ENCODE peak calls at places on chromosomes 12 and 14, in four cellular contexts. Y, A, I and X are unnamed samples.

GRCh38 chr14:94768521-94769412 is 1.1 kb downstream of the GSC start:
- DNase-seq in I (no peak), Y (no peak), A (no peak), X (peak)

GRCh38 chr14:102659797-102660196 is 67.3 kb downstream of the RCOR1 start:
- DNase-seq in I (no peak), Y (no peak), A (no peak), X (no peak)

GRCh38 chr12:112299704-112300103 is 82.5 kb downstream of the HECTD4 start:
- DNase-seq in A (no peak), Y (no peak), I (no peak), X (no peak)

GRCh38 chr12:91980345-91980744 is 165.3 kb downstream of the BTG1 start:
- DNase-seq in I (no peak), Y (no peak), A (no peak), X (no peak)

GRCh38 chr14:24710403-24711063 is 76.5 kb upstream of the GZMB start:
- DNase-seq in Y (peak), I (peak), A (peak), X (peak)

GRCh38 chr12:7060353-7060954 is at the start of gene C1S:
- DNase-seq in I (no peak), A (no peak), Y (peak), X (no peak)

GRCh38 chr14:103356151-103356766 is 22.2 kb downstream of the EIF5 start:
- DNase-seq in I (no peak), A (no peak), Y (no peak), X (no peak)

GRCh38 chr12:4572670-4573069 is 10.7 kb downstream of the DYRK4 start:
- DNase-seq in I (no peak), A (no peak), Y (no peak), X (no peak)

GRCh38 chr14:82067221-82067620 is 533.6 kb upstream of the SEL1L start:
- DNase-seq in I (no peak), Y (peak), A (no peak), X (no peak)

GRCh38 chr12:4281173-4281654 is 7.7 kb downstream of the CCND2 start:
- DNase-seq in Y (no peak), A (no peak), I (no peak), X (no peak)

GRCh38 chr12:12976366-12976765 is 23.7 kb downstream of the HEBP1 start:
- DNase-seq in I (no peak), Y (no peak), A (no peak), X (no peak)

GRCh38 chr12:122437656-122438121 is 15.2 kb upstream of the CLIP1 start:
- DNase-seq in A (no peak), Y (peak), I (no peak), X (no peak)

GRCh38 chr12:6323340-6323994 is 13.0 kb downstream of the PLEKHG6 start:
- DNase-seq in I (no peak), Y (no peak), A (no peak), X (peak)

GRCh38 chr12:7907009-7907408 is 29.0 kb downstream of the SLC2A3 start:
- DNase-seq in I (no peak), Y (no peak), A (no peak), X (peak)

GRCh38 chr12:25670076-25671055 is 117.3 kb upstream of the LMNTD1 start:
- DNase-seq in A (no peak), I (no peak), Y (no peak), X (no peak)

GRCh38 chr14:91350813-91351507 is 66.7 kb downstream of the CCDC88C start:
- DNase-seq in A (peak), Y (peak), I (no peak), X (peak)

GRCh38 chr14:81323621-81324400 is 76.3 kb downstream of the STON2 start:
- DNase-seq in Y (no peak), A (no peak), I (no peak), X (no peak)

GRCh38 chr14:65156568-65157366 is 54.5 kb upstream of the MAX start:
- DNase-seq in Y (no peak), I (no peak), A (no peak), X (no peak)

GRCh38 chr14:104104006-104104901 is 18.8 kb downstream of the ASPG start:
- DNase-seq in I (no peak), Y (peak), A (no peak), X (no peak)